ENCODE peak calls at places on chromosomes 1 and 21, in nine cellular contexts. C is NB4, S is stomach, N is tibial nerve, O is endothelial cell of umbilical vein, D is body of pancreas, R is uterus, L is ovary, Z is suprapubic skin. A is an unnamed sample.

GRCh38 chr1:154937051-154937987 is 800 bp upstream of the PMVK start:
- DNase-seq in Z (peak), N (peak), O (peak), C (peak), R (peak), S (peak), D (peak), L (peak), A (peak)

GRCh38 chr1:205775717-205776056 is 405 bp upstream of the RAB29 start:
- DNase-seq in D (no peak), R (no peak), O (peak), Z (no peak), L (no peak), S (no peak), N (peak), C (peak), A (no peak)

GRCh38 chr1:25875154-25875855 is at the start of gene PAQR7:
- DNase-seq in N (peak), D (peak), R (peak), Z (peak), L (peak), O (peak), C (peak), S (peak), A (peak)

GRCh38 chr1:67892451-67893125 is 59.3 kb upstream of the GNG12 start:
- DNase-seq in L (no peak), N (no peak), C (no peak), D (no peak), R (no peak), S (no peak), O (peak), Z (no peak), A (no peak)

GRCh38 chr1:54566438-54567141 is 18.6 kb downstream of the ACOT11 start:
- DNase-seq in N (no peak), S (no peak), R (no peak), Z (no peak), D (no peak), O (no peak), C (no peak), L (no peak), A (no peak)

GRCh38 chr1:235835226-235835625 is 31.5 kb downstream of the LYST start:
- DNase-seq in C (no peak), N (peak), S (peak), O (no peak), Z (no peak), R (peak), D (peak), L (peak), A (peak)

GRCh38 chr1:175842545-175842944 is 99.2 kb upstream of the TNR start:
- DNase-seq in N (no peak), S (no peak), C (peak), R (no peak), Z (no peak), O (no peak), D (no peak), L (no peak), A (no peak)

GRCh38 chr21:45876381-45877159 is 105.0 kb upstream of the COL6A1 start:
- DNase-seq in C (no peak), S (no peak), D (no peak), N (no peak), L (no peak), R (peak), O (no peak), Z (peak), A (no peak)

GRCh38 chr1:39900662-39901485 is 843 bp downstream of the MYCL start:
- DNase-seq in N (no peak), S (peak), L (no peak), D (peak), O (no peak), Z (no peak), C (no peak), R (no peak), A (no peak)

GRCh38 chr1:185200889-185201288 is 43.9 kb downstream of the SWT1 start:
- DNase-seq in D (no peak), L (no peak), R (no peak), O (no peak), N (no peak), Z (no peak), C (no peak), S (no peak), A (no peak)

GRCh38 chr1:154198756-154199562 is 7.1 kb upstream of the TPM3 start:
- DNase-seq in Z (no peak), S (no peak), O (peak), L (peak), N (peak), R (peak), C (peak), D (peak), A (peak)

GRCh38 chr1:221394011-221394544 is 347.8 kb downstream of the DUSP10 start:
- DNase-seq in D (no peak), C (no peak), L (no peak), Z (no peak), R (peak), O (peak), N (no peak), S (no peak), A (no peak)

GRCh38 chr1:229018674-229019295 is 252.1 kb upstream of the RAB4A start:
- DNase-seq in N (no peak), O (no peak), S (no peak), L (no peak), D (no peak), R (no peak), Z (no peak), C (no peak), A (no peak)

GRCh38 chr21:31741116-31741515 is 9.2 kb upstream of the SCAF4 start:
- DNase-seq in S (no peak), D (no peak), N (no peak), O (no peak), L (no peak), Z (no peak), R (no peak), C (no peak), A (no peak)

GRCh38 chr1:232334811-232335210 is 295.1 kb downstream of the SIPA1L2 start:
- DNase-seq in S (no peak), Z (no peak), O (no peak), L (no peak), C (no peak), N (no peak), R (no peak), D (no peak), A (no peak)

GRCh38 chr1:78157162-78157561 is 111.4 kb downstream of the GIPC2 start:
- DNase-seq in Z (no peak), O (no peak), S (no peak), C (no peak), D (no peak), L (no peak), R (no peak), N (no peak), A (no peak)

GRCh38 chr1:244901400-244901799 is 37.1 kb upstream of the HNRNPU start:
- DNase-seq in Z (no peak), R (no peak), L (no peak), O (no peak), C (peak), N (no peak), S (no peak), D (no peak), A (no peak)

GRCh38 chr1:11157867-11158266 is 31.3 kb upstream of the ANGPTL7 start:
- DNase-seq in L (peak), D (no peak), S (no peak), Z (no peak), C (no peak), R (peak), N (peak), O (no peak), A (no peak)
- TF ChIP-seq POLR2A in L (no peak), D (no peak), S (no peak), Z (no peak), C (no peak), R (no peak), N (no peak), O (no peak), A (no peak)

GRCh38 chr1:159009704-159010361 is at the start of gene IFI16:
- DNase-seq in R (peak), C (peak), Z (peak), N (peak), O (peak), S (no peak), L (peak), D (peak), A (peak)
- TF ChIP-seq POLR2A in R (peak), C (peak), Z (peak), N (peak), O (peak), S (peak), L (peak), D (peak), A (no peak)

GRCh38 chr1:201023517-201023902 is at the start of gene KIF21B:
- DNase-seq in C (peak), R (peak), Z (no peak), N (peak), O (peak), D (peak), L (peak), S (peak), A (peak)
- TF ChIP-seq POLR2A in C (peak), R (peak), Z (no peak), N (peak), O (no peak), D (no peak), L (no peak), S (no peak), A (no peak)

GRCh38 chr1:166920561-166921475 is 44.8 kb upstream of the TADA1 start:
- DNase-seq in S (no peak), N (no peak), D (no peak), C (no peak), L (no peak), O (no peak), R (no peak), Z (no peak), A (peak)
- TF ChIP-seq POLR2A in S (no peak), N (no peak), D (no peak), C (no peak), L (no peak), O (no peak), R (no peak), Z (no peak), A (no peak)

DNA sequence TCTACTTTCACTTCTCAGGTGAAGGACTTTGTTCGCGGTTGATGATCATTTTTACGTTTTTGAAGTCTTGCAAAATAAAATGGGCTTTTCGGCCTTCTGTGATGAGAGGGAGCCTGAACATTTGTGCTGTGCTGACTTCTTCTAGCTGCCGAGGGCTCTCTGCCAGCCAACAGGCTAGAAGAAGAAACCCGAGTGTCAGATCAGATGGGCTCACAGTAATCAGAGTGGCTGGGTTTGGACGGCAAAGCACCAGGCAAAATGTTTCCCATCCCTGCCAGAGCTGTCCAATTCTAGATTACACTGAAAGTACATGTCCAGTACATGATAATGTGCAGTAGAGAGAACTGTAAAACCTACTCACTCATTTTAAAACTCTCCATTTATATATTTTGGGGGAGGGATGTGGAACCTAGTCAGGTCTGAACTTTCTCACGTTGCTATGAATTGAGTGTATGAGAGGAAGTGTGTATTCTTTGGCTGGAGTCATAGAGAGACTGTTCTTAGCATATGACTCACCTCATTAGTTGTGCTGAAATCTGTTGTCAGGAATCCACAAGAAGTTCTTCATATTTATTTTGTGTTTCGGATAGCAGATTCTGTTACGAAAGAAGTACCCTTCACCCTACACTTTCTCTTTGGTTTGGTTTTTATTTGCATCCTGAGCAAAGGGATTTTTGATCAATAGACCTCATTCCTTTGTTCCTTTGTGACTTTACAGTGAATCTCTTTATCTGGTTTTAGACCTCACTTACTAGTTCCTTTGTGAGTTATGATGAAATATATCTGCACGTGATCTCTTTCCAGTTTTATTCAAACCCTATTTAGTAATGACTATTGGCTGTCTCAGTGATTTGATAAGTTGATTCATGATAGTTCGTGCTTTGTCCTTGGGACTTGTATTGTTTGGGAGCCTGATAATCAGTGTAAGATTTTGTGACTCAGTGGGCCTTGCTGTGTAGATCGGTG is 4.8 kb downstream of the ATP1A1 start:
- DNase-seq in N (peak), L (peak), C (peak), O (peak), S (no peak), R (peak), Z (peak), D (peak), A (peak)
- TF ChIP-seq POLR2A in N (no peak), L (no peak), C (no peak), O (no peak), S (no peak), R (peak), Z (no peak), D (peak), A (no peak)

GRCh38 chr1:24109686-24110475 is 2.1 kb downstream of the MYOM3 start:
- DNase-seq in N (no peak), D (no peak), Z (peak), O (no peak), R (no peak), C (no peak), S (no peak), L (no peak), A (no peak)

GRCh38 chr1:24110642-24111263 is 1.2 kb downstream of the MYOM3 start:
- DNase-seq in D (no peak), Z (no peak), S (no peak), N (no peak), R (no peak), L (no peak), O (no peak), C (no peak), A (no peak)

GRCh38 chr1:24107462-24108225 is 4.3 kb downstream of the MYOM3 start:
- DNase-seq in C (no peak), Z (no peak), D (no peak), R (no peak), O (peak), N (no peak), L (no peak), S (no peak), A (no peak)

GRCh38 chr1:24109166-24109483 is 2.8 kb downstream of the MYOM3 start:
- DNase-seq in R (no peak), Z (no peak), L (no peak), C (no peak), O (no peak), N (no peak), S (no peak), D (no peak), A (no peak)

GRCh38 chr1:24108334-24109165 is 3.4 kb downstream of the MYOM3 start:
- DNase-seq in L (no peak), N (no peak), O (peak), S (no peak), R (peak), Z (no peak), C (no peak), D (no peak), A (no peak)
- TF ChIP-seq POLR2A in L (no peak), N (no peak), O (no peak), S (no peak), R (no peak), Z (no peak), C (no peak), D (no peak), A (no peak)

DNA sequence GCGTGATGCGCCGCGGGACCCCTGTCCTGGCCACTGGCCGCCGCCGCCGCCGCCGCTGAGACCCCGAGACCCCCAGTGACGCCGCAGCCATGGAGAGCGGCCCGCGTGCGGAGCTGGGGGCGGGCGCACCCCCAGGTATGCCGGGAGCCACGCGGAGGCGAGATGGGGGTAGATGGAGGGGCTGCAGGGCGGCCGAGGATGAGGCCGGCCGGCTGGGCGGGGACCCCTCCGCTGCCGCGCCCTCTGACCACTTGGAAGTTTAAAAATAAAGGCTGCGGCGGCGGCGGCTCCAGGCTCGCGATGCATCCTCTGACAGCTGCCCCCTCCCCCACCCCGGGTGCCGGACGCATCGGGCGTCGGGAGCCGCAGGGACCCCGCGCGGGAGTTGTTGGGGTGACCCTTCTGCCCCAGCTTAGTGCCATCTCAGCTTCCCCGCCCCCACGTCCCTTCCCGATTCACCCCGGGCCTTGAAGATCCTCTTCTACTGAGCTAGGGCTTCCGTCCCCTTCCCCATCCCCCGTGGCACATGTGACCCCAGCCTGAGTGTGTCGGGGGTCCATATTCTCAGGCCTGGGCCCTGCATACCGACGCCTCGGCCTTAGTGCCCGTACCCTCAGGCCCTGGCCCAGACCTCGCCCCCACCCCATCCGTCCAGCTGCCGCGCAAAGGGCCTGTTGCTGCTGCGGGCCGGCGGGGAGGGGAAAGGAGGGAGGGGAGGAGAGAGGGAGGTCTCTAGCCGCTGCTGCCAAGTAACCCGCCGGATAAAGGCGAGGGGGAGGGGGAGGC is 562 bp downstream of the MAP7D1 start:
- DNase-seq in D (peak), S (peak), R (peak), Z (peak), L (peak), N (peak), O (peak), C (peak), A (peak)
- TF ChIP-seq POLR2A in D (peak), S (no peak), R (peak), Z (no peak), L (no peak), N (no peak), O (peak), C (no peak), A (no peak)

DNA sequence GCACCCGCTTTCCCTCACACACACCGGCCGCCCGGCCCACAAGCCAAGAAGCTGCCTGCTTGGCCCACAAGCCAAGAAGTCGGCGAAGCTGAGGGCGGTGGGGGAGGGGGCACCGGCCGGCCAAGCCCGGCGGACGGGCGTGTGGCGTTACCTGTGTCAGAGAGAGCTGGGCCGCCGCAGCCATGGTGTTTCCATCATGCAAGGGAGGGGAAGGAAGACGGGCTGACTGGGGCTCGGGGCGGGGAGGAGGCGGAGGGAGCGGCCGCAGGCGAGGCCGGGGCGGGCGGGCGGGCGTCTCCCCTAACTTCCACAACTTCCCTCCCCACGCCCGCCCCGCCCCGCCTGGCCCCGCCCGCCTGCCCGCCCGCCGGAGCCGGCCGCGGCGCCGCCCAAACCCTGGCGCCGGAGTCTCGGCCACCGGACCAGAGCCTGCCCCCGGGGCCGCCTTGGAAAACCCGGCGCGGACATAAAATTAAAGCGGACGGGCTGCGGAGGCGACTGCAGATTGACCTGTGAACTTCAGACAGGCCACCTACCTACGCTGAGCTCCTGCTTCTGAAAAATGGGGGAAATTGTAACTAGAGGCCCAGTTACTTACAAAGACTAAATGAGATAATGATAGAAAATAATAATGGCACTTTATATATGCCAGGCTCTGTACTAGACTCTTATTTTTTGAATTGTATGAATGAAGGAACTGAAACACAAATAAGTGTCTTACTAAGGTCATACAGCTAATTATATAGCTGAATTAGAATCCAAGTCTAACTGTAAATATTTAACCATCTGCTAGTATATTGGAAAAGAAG is at the start of gene EPS15:
- DNase-seq in D (peak), C (peak), O (peak), Z (peak), L (peak), S (peak), N (peak), R (peak), A (peak)
- TF ChIP-seq POLR2A in D (peak), C (peak), O (peak), Z (peak), L (peak), S (no peak), N (peak), R (peak), A (peak)

A was measured in erythroblast.